ENCODE peak calls at places on chromosomes 3 and 15, in six cellular contexts. I, T, V, H, S and K are unnamed samples.
A peak's percentile ranks its signal among the peaks of the same experiment; 100 is the strongest.

GRCh38 chr3:144164352-144164751 is 192.7 kb downstream of the DIPK2A start:
- DNase-seq in V (no peak), T (no peak), I (no peak), S (no peak), H (no peak), K (no peak)

GRCh38 chr15:80599359-80599758 is 95.8 kb upstream of the ABHD17C start:
- DNase-seq in I (no peak), S (no peak), H (no peak), V (no peak), T (no peak), K (no peak)

GRCh38 chr15:99925661-99926461 is 192.6 kb upstream of the LYSMD4 start:
- DNase-seq in H (peak; percentile 37), V (no peak), T (no peak), S (no peak), I (no peak), K (no peak)

GRCh38 chr3:154182322-154182922 is 61.2 kb downstream of the ARHGEF26 start:
- DNase-seq in T (no peak), V (no peak), S (no peak), I (no peak), H (no peak), K (no peak)

GRCh38 chr3:117706037-117706436 is 996.5 kb downstream of the TUSC7 start:
- DNase-seq in S (no peak), H (no peak), T (no peak), V (no peak), I (no peak), K (no peak)

GRCh38 chr3:126456766-126457388 is 18.8 kb downstream of the ZXDC start:
- DNase-seq in H (no peak), I (no peak), S (no peak), V (no peak), T (no peak), K (no peak)

GRCh38 chr3:112860898-112861297 is 14.2 kb upstream of the CD200R1L start:
- DNase-seq in H (no peak), V (no peak), I (no peak), T (no peak), S (no peak), K (no peak)

GRCh38 chr3:48275292-48276027 is 34.6 kb downstream of the ZNF589 start:
- DNase-seq in S (no peak), V (no peak), T (no peak), I (no peak), H (no peak), K (no peak)

GRCh38 chr15:80183291-80183690 is 30.5 kb downstream of the FAH start:
- DNase-seq in H (no peak), I (no peak), V (no peak), S (no peak), T (no peak), K (no peak)

GRCh38 chr3:56890448-56891083 is 88.8 kb upstream of the ARHGEF3 start:
- DNase-seq in I (no peak), S (no peak), V (no peak), T (no peak), H (no peak), K (no peak)

GRCh38 chr15:100627789-100628395 is 25.5 kb downstream of the ASB7 start:
- DNase-seq in H (peak; percentile 66), I (peak; percentile 20), T (peak; percentile 43), S (peak; percentile 48), V (peak; percentile 38), K (no peak)

GRCh38 chr15:51104512-51104911 is 9.8 kb upstream of the TNFAIP8L3 start:
- DNase-seq in T (no peak), H (no peak), V (no peak), I (no peak), S (no peak), K (no peak)

GRCh38 chr15:88091444-88092016 is 165.0 kb downstream of the NTRK3 start:
- DNase-seq in H (no peak), S (no peak), I (no peak), T (no peak), V (no peak), K (no peak)

GRCh38 chr3:107064445-107065060 is 312.7 kb upstream of the CCDC54 start:
- DNase-seq in H (peak; percentile 47), T (peak; percentile 25), I (peak; percentile 22), S (peak; percentile 44), V (peak; percentile 31), K (peak; percentile 4)

GRCh38 chr3:188749010-188749617 is 422.7 kb upstream of the TPRG1 start:
- DNase-seq in T (no peak), H (peak; percentile 17), I (no peak), S (no peak), V (no peak), K (no peak)

GRCh38 chr3:86993704-86994103 is 2.8 kb upstream of the VGLL3 start:
- DNase-seq in I (no peak), T (no peak), H (no peak), S (no peak), V (no peak), K (no peak)

GRCh38 chr3:49377483-49377882 is 19.3 kb upstream of the GPX1 start:
- DNase-seq in I (no peak), S (no peak), H (no peak), T (peak; percentile 42), V (no peak), K (no peak)

GRCh38 chr3:177875786-177876476 is 660.3 kb upstream of the KCNMB2 start:
- DNase-seq in I (no peak), V (no peak), T (no peak), S (no peak), H (no peak), K (no peak)

GRCh38 chr15:52281085-52282035 is 14.2 kb downstream of the MYO5C start:
- DNase-seq in S (peak; percentile 89), V (no peak), T (no peak), H (no peak), I (no peak), K (no peak)

GRCh38 chr3:186254676-186255665 is 107.1 kb downstream of the DGKG start:
- DNase-seq in S (no peak), I (peak; percentile 39), V (no peak), H (no peak), T (peak; percentile 68), K (peak; percentile 38)

GRCh38 chr15:60798821-60799220 is 319.9 kb upstream of the ICE2 start:
- DNase-seq in I (no peak), S (peak; percentile 25), T (peak; percentile 19), H (no peak), V (no peak), K (no peak)

DNA sequence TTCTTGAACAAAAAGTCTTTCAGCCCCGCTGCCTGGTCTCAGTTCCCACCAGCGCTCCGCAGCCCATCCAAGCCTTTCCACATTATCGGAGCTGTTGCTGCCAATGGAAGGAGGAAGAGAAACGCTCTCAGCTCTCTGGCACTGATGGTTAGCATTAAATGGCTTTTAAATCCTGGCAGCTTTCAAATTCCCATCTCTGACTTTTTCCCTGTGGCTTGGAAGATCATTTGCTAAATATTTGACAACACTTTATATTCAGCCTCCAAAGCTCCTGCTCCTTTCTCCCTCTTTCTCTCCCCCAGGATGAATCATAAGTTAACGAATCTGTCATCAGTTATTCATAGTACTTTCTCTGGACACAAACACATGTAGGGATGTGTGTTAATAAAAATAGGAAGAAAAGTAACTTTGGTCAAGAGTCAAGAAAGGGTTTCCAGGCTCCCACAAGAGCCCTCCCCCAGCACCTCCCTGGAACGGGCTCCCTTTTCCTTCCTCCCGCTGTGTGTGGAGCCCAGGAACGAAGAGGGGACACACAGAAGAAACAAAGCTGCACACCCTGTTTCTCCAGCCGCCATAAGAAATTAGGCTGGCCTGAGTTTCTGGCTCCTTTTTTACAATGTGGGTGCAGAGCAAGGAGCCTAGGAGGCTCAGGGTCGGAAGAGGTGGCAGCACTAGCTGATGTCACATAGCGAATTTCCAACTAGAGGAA is 47.6 kb upstream of the TSEN2 start:
- DNase-seq in T (no peak), I (no peak), H (no peak), V (no peak), S (no peak), K (no peak)
- TF ChIP-seq TAF1 in T (no peak), I (no peak), H (no peak), V (no peak), S (no peak), K (no peak)

DNA sequence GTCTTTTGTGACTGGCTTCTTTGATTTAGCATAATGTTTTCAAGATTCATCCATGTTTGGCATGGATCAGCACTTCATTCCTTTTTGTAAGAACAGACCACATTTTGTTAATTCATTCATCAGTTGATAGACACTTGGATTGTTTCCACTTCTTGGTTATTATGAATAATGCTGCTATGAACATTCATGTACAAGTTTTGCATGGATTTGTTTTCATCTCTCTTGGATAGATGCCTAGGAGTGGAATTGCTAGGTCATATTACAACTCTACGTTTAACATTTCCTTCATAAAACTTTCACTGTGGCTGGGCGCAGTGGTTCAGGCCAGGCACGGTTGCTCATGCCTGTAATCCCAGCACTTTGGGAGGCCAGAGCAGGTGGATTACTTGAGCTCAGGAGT is 12.8 kb downstream of the HMCES start:
- DNase-seq in T (no peak), V (no peak), S (no peak), H (no peak), I (no peak), K (no peak)
- TF ChIP-seq POLR2A in T (no peak), V (no peak), S (no peak), H (no peak), I (no peak), K (no peak)

GRCh38 chr3:133574260-133574881 is 885 bp downstream of the CDV3 start:
- DNase-seq in H (peak; percentile 66), V (no peak), I (peak; percentile 30), S (peak; percentile 44), T (peak; percentile 58), K (peak; percentile 28)

GRCh38 chr3:133573054-133573628 is 345 bp upstream of the CDV3 start:
- DNase-seq in I (peak; percentile 62), S (peak; percentile 99), T (peak; percentile 99), V (peak; percentile 100), H (peak; percentile 81), K (peak; percentile 61)

GRCh38 chr3:133570937-133571320 is 2.6 kb upstream of the CDV3 start:
- DNase-seq in S (no peak), T (no peak), I (no peak), H (no peak), V (no peak), K (no peak)

GRCh38 chr3:133573629-133574194 is at the start of gene CDV3:
- DNase-seq in V (no peak), I (peak; percentile 27), T (no peak), H (peak; percentile 63), S (no peak), K (no peak)

DNA sequence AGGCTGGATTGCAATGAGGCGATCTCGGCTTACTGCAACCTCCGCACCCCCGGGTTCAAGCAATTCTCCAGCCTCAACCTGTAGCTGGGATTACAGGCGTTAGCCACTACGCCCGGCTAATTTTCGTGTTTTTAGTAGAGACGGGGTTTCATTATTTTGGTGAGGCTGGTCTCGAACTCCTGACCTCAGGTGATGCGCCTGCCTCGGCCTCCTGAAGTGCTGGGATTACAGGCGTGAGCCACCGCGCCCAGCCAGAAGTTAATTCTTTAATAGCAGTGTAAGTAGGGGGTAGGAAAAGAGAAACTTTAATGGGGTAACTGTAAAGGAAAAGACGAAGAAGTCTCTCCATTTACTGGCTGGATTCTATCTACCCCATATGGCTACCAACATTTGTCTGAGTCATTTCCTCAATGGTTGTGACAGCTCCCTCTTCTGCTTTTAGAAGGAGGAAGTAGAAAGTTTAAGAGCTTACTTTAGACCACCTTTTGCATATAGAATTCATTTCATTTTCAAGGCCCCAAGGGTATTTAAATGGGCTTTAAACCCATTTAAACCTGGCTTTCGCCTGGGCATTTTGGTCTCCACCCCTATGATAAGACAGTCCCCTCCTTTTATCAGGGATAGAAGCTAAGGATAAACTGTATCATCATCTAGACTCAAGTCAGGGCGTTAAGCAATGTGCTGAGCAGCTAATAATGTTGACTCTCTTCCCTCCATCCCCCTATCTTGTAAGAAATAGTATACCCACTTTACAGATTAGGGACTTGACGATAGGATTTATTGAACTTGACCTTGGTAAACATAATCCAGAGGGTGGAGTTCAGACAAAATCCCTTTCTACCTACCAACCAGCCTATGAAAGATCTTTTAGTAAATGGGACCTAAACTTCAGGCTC is 1.1 kb upstream of the CDV3 start:
- DNase-seq in H (no peak), I (no peak), T (peak; percentile 82), V (no peak), S (no peak), K (no peak)
- TF ChIP-seq TAF1 in H (no peak), I (no peak), T (no peak), V (no peak), S (no peak), K (no peak)

GRCh38 chr15:78263907-78264303 is 457 bp upstream of the DNAJA4 start:
- DNase-seq in S (no peak), V (no peak), H (peak; percentile 30), T (no peak), I (no peak), K (no peak)
- TF ChIP-seq POLR2A in S (no peak), V (no peak), H (no peak), T (no peak), I (no peak), K (no peak)